ENCODE peak calls at places on chromosomes 2 and 18, in six cellular contexts. W, M, N, S, Q and A are unnamed samples.

GRCh38 chr2:185433824-185434223 is 304.8 kb upstream of the FSIP2 start:
- DNase-seq in S (no peak), W (no peak), Q (no peak), N (no peak), M (peak), A (no peak)

GRCh38 chr18:74360852-74361640 is 45.4 kb downstream of the C18orf63 start:
- DNase-seq in N (no peak), M (no peak), S (no peak), Q (no peak), W (no peak), A (no peak)

GRCh38 chr18:49183921-49184320 is 233.2 kb upstream of the SMAD7 start:
- DNase-seq in W (no peak), S (no peak), Q (peak), M (no peak), N (no peak), A (no peak)

GRCh38 chr2:106983305-106983704 is 97.3 kb upstream of the ST6GAL2 start:
- DNase-seq in S (no peak), Q (no peak), M (peak), W (no peak), N (no peak), A (no peak)

GRCh38 chr2:201913197-201913596 is 106.9 kb downstream of the CDK15 start:
- DNase-seq in N (no peak), S (no peak), Q (no peak), W (no peak), M (no peak), A (no peak)

GRCh38 chr18:61727241-61727640 is 165.6 kb downstream of the RNF152 start:
- DNase-seq in S (no peak), W (no peak), Q (no peak), N (no peak), M (peak), A (no peak)

GRCh38 chr2:160646684-160647444 is 153.3 kb upstream of the RBMS1 start:
- DNase-seq in Q (peak), M (no peak), N (no peak), W (no peak), S (no peak), A (no peak)

GRCh38 chr2:3683748-3684454 is 19.5 kb upstream of the DCDC2C start:
- DNase-seq in N (no peak), M (no peak), S (no peak), W (no peak), Q (no peak), A (no peak)

GRCh38 chr2:7825591-7826312 is 856.1 kb upstream of the ID2 start:
- DNase-seq in Q (no peak), W (no peak), N (no peak), S (no peak), M (peak), A (no peak)

DNA sequence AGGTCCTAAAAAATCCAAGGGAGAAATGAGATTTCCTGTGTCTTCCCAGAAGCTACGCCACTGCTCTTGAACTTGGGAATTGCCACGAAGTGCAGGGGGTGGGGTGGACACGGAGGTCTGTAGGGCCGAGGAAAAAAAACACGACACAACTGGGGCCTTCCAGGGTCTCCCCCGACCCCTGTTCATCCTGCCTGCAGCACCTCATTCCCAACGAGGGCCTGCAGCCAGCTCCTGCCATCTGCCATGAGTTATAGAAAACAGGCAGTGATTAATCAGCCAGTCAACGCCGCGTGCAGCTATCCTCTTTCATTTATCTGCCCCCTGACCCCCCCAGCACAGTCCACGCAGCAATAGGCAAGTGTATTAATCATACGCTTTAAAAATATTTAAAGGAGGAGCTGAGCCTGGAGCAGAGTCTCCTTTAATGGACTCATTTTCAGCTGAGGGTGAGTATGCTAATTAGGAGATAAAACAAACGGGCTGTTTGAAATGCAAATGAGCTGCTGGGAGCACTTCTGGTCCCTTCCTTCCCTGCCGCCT is 209.9 kb downstream of the TFCP2L1 start:
- DNase-seq in W (no peak), N (no peak), Q (peak), S (peak), M (peak), A (no peak)
- H3K4me3 ChIP-seq in W (no peak), N (no peak), Q (peak), S (peak), M (peak), A (no peak)

GRCh38 chr2:240434728-240435456 is 571 bp upstream of the GPC1 start:
- DNase-seq in M (peak), Q (peak), W (peak), N (peak), S (peak), A (peak)
- H3K4me3 ChIP-seq in M (peak), Q (peak), W (peak), N (peak), S (peak), A (peak)

GRCh38 chr2:99663641-99664040 is 173.8 kb upstream of the REV1 start:
- DNase-seq in W (no peak), M (no peak), N (no peak), Q (no peak), S (no peak), A (no peak)
- H3K4me3 ChIP-seq in W (no peak), M (no peak), N (no peak), Q (no peak), S (no peak), A (no peak)

GRCh38 chr2:172011814-172012580 is 12.2 kb downstream of the METAP1D start:
- DNase-seq in S (no peak), N (no peak), W (no peak), Q (no peak), M (no peak), A (no peak)
- H3K4me3 ChIP-seq in S (no peak), N (no peak), W (no peak), Q (no peak), M (no peak), A (no peak)